ENCODE peak calls at places on chromosomes 12 and 14, in four cellular contexts. I is A549, R is AG10803, U is cardiac fibroblast. F is an unnamed sample.

GRCh38 chr12:63103489-63104131 is 47.4 kb downstream of the AVPR1A start:
- DNase-seq in I (peak; percentile 25), R (peak; percentile 29), U (peak; percentile 31), F (peak; percentile 3)

GRCh38 chr12:50557421-50557820 is 52.6 kb downstream of the DIP2B start:
- DNase-seq in I (no peak), R (peak; percentile 49), U (no peak), F (no peak)

GRCh38 chr12:6404390-6404789 is 20.4 kb downstream of the LTBR start:
- DNase-seq in I (no peak), R (no peak), U (no peak), F (no peak)

GRCh38 chr14:56331815-56332214 is 213.6 kb downstream of the PELI2 start:
- DNase-seq in I (no peak), R (no peak), U (peak; percentile 43), F (no peak)

GRCh38 chr14:50800032-50800431 is 30.9 kb downstream of the NIN start:
- DNase-seq in I (peak; percentile 4), R (no peak), U (no peak), F (peak; percentile 64)

GRCh38 chr14:69896080-69896479 is 16.9 kb downstream of the SMOC1 start:
- DNase-seq in I (no peak), R (no peak), U (no peak), F (no peak)

GRCh38 chr12:44223736-44224135 is 387.9 kb downstream of the TMEM117 start:
- DNase-seq in I (no peak), R (no peak), U (peak; percentile 33), F (no peak)

GRCh38 chr14:70692210-70692609 is 50.5 kb downstream of the TTC9 start:
- DNase-seq in I (no peak), R (no peak), U (no peak), F (no peak)

GRCh38 chr14:54610051-54610977 is 43.4 kb downstream of the SAMD4A start:
- DNase-seq in I (no peak), R (peak; percentile 78), U (peak; percentile 36), F (peak; percentile 62)

GRCh38 chr12:84069699-84070098 is 842.9 kb downstream of the SLC6A15 start:
- DNase-seq in I (no peak), R (peak; percentile 88), U (no peak), F (peak; percentile 26)

GRCh38 chr14:33711761-33712160 is 239.1 kb downstream of the EGLN3 start:
- DNase-seq in I (no peak), R (no peak), U (no peak), F (no peak)

GRCh38 chr14:104334812-104335161 is 196.4 kb downstream of the KIF26A start:
- DNase-seq in I (no peak), R (no peak), U (no peak), F (no peak)

GRCh38 chr14:102280376-102280962 is 24.5 kb downstream of the MOK start:
- DNase-seq in I (peak; percentile 77), R (peak; percentile 99), U (peak; percentile 97), F (peak; percentile 97)

GRCh38 chr14:39430762-39431415 is 1.3 kb downstream of the FBXO33 start:
- DNase-seq in I (peak; percentile 4), R (peak; percentile 12), U (no peak), F (peak; percentile 7)

GRCh38 chr12:27555316-27555715 is 31.3 kb downstream of the PPFIBP1 start:
- DNase-seq in I (no peak), R (no peak), U (no peak), F (no peak)

GRCh38 chr12:6535960-6536847 is 1.9 kb downstream of the GAPDH start:
- DNase-seq in I (no peak), R (no peak), U (no peak), F (no peak)

GRCh38 chr14:73722581-73722980 is 8.4 kb upstream of the PNMA1 start:
- DNase-seq in I (no peak), R (no peak), U (no peak), F (no peak)

GRCh38 chr12:108616941-108617858 is 16.5 kb downstream of the SELPLG start:
- DNase-seq in I (no peak), R (peak; percentile 49), U (no peak), F (no peak)

GRCh38 chr12:131138638-131139362 is 185.1 kb downstream of the ADGRD1 start:
- DNase-seq in I (no peak), R (no peak), U (no peak), F (no peak)

GRCh38 chr12:42769455-42769854 is 179.9 kb upstream of the PRICKLE1 start:
- DNase-seq in I (no peak), R (no peak), U (no peak), F (no peak)

GRCh38 chr14:77124345-77125274 is 17.0 kb downstream of the ZDHHC22 start:
- DNase-seq in I (peak; percentile 48), R (no peak), U (peak; percentile 42), F (peak; percentile 4)

GRCh38 chr12:95484524-95484923 is 10.6 kb downstream of the METAP2 start:
- DNase-seq in I (no peak), R (peak; percentile 30), U (peak; percentile 31), F (no peak)

GRCh38 chr14:37824936-37825698 is 229.7 kb downstream of the TTC6 start:
- DNase-seq in I (no peak), R (no peak), U (no peak), F (no peak)

GRCh38 chr14:43651896-43652295 is 855.2 kb downstream of the FSCB start:
- DNase-seq in I (no peak), R (no peak), U (no peak), F (no peak)

GRCh38 chr12:113862570-113863454 is 103.3 kb downstream of the RBM19 start:
- DNase-seq in I (peak; percentile 20), R (peak; percentile 74), U (peak; percentile 91), F (peak; percentile 72)

GRCh38 chr14:21039059-21039422 is 3.1 kb upstream of the RNASE7 start:
- DNase-seq in I (no peak), R (peak; percentile 89), U (peak; percentile 92), F (no peak)

GRCh38 chr12:51672334-51672733 is 81.3 kb downstream of the SCN8A start:
- DNase-seq in I (no peak), R (no peak), U (no peak), F (no peak)

GRCh38 chr12:106645074-106645421 is 62.2 kb downstream of the RFX4 start:
- DNase-seq in I (no peak), R (no peak), U (peak; percentile 59), F (no peak)

GRCh38 chr14:21987937-21988336 is 314.3 kb upstream of the OR4E1 start:
- DNase-seq in I (peak; percentile 70), R (peak; percentile 3), U (peak; percentile 20), F (no peak)

GRCh38 chr12:124463341-124463861 is 104.0 kb downstream of the NCOR2 start:
- DNase-seq in I (no peak), R (no peak), U (no peak), F (no peak)

GRCh38 chr14:50666772-50667490 is 1.2 kb downstream of the SAV1 start:
- DNase-seq in I (peak; percentile 61), R (peak; percentile 79), U (peak; percentile 77), F (peak; percentile 37)

GRCh38 chr12:106179086-106179485 is 40.3 kb upstream of the NUAK1 start:
- DNase-seq in I (no peak), R (peak; percentile 61), U (no peak), F (no peak)

GRCh38 chr14:56878766-56879165 is 68.5 kb upstream of the OTX2 start:
- DNase-seq in I (no peak), R (no peak), U (no peak), F (no peak)

GRCh38 chr12:47962198-47962597 is 1.2 kb upstream of the TMEM106C start:
- DNase-seq in I (no peak), R (no peak), U (no peak), F (no peak)

GRCh38 chr12:45434094-45434493 is 218.2 kb downstream of the ANO6 start:
- DNase-seq in I (no peak), R (no peak), U (no peak), F (no peak)

GRCh38 chr12:112148031-112148513 is 22.7 kb downstream of the TRAFD1 start:
- DNase-seq in I (peak; percentile 49), R (peak; percentile 69), U (peak; percentile 71), F (peak; percentile 34)

DNA sequence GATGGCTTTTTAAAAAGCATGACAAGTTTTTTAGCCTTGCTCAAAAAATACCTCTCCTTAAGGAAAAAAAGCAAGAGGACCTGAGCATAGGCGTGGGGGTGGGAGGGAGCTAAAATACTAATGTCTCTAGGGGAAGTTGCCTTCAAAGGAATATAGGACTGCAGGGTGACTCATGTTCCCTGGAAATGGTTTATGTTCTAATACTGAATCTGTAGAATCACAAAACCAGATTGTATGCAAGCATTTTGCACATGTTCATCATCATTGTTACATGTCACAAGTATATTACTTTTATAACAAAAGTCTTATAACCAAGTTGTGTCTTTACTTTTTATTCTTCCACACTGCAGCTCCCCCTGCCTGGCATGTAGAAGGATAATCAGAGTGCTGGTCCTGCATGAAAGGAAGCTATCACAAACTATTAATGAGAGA is 36.6 kb downstream of the GPR135 start:
- DNase-seq in I (no peak), R (peak; percentile 55), U (peak; percentile 74), F (peak; percentile 42)
- TF ChIP-seq CTCF in I (no peak), R (peak; percentile 50), U (peak; percentile 52), F (peak; percentile 70)

DNA sequence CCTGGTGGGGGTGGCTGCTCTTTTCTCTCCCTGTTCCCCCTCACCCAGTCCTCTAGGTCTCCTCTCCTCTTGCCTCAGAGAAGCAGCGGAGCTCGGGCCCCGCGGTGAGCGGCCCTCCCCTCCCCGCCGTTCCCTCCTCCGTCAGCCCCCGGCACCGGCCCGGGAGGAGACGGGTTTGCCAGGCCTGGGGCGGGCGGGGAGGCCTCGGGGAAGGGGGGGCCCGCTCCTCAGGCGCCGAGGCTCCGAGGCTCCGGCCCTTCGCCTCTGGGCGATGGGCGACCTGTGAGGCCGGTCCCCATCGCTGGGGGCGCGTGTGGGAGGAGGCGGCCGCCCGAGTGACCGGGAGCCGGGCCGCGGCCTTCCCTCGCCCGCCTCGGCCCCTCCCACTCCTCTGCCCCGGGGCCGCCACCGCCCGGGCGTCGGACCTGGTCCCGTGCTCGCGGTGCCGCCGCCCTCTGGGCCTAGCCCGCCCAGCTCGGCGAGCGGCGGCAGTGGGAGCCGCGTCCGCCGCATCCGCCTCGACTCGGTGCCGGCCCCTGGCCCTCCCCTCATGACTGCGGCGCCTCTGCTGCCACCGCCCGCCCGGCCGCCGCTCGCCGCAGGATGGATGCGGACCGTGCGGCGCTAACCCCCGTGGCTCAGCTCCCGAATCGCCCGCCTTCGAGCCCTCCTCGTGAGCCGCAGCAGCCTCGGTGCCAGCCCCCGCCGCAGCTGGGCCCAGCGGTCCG is 458 bp downstream of the WNK1 start:
- DNase-seq in I (peak; percentile 66), R (peak; percentile 53), U (peak; percentile 63), F (no peak)
- TF ChIP-seq CTCF in I (no peak), R (no peak), U (peak; percentile 1), F (peak; percentile 55)

GRCh38 chr12:21248679-21249078 is 86.0 kb downstream of the SLCO1A2 start:
- DNase-seq in I (peak; percentile 11), R (peak; percentile 1), U (peak; percentile 3), F (no peak)
- TF ChIP-seq CTCF in I (peak; percentile 36), R (no peak), U (peak; percentile 13), F (peak; percentile 56)

DNA sequence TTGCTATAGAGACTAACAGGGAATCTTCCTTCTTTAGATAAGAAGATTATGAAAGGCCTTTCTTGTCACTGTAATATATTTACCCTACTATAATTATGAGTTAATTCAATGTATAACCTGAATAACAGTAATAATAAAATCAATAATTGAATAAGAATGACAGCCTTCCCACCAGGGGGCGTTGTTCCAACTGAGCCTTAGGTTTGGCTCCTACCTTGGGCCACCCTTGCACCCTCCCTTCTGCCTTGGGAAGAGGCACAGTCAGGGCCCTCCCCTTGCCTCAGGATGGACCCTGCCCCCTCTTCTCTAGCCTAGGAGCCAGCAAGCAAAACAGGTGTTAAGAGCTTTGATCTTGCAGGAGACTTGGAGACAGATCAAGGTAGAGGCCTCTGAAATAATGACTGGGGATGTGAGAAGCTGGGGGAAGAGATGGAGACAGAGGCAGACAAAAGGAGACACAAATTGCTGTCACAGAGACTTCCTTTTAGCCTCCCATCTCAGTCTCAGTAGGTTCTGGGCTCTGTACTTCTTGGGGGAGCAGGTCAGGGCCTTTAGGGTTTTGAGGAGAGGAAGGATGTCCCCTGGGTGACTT is 40.1 kb upstream of the CISTR start:
- DNase-seq in I (peak; percentile 42), R (peak; percentile 33), U (no peak), F (no peak)
- TF ChIP-seq CTCF in I (peak; percentile 54), R (peak; percentile 57), U (peak; percentile 45), F (peak; percentile 87)

F was measured in HFFc6.